ENCODE peak calls at places on chromosomes 2 and 18, in eight cellular contexts. Y is mammary epithelial cell, F is cardiac fibroblast, U is bronchial epithelial cell, M is Peyer's patch, K is A549, I is NCI-H1092, V is amniotic stem cell. Q is an unnamed sample.

GRCh38 chr2:105398522-105399206 is at the start of gene FHL2:
- DNase-seq in V (peak; percentile 35), K (peak; percentile 62), M (peak; percentile 81), Y (peak; percentile 77), F (peak; percentile 83), U (peak; percentile 61), I (peak; percentile 74), Q (peak; percentile 59)

GRCh38 chr2:239001794-239002193 is 153.9 kb downstream of the TWIST2 start:
- DNase-seq in U (no peak), M (no peak), K (no peak), I (no peak), V (no peak), F (no peak), Y (no peak), Q (no peak)

GRCh38 chr2:15661295-15661569 is 69.6 kb downstream of the DDX1 start:
- DNase-seq in M (no peak), Y (no peak), V (no peak), I (no peak), U (no peak), F (no peak), K (no peak), Q (no peak)

GRCh38 chr18:79502785-79503184 is 107.1 kb downstream of the NFATC1 start:
- DNase-seq in U (peak; percentile 17), Y (no peak), K (no peak), I (no peak), V (no peak), M (no peak), F (peak; percentile 63), Q (no peak)

GRCh38 chr2:196166876-196167275 is 4.5 kb downstream of the STK17B start:
- DNase-seq in V (peak; percentile 23), I (no peak), U (peak; percentile 69), M (no peak), Y (peak; percentile 60), K (no peak), F (peak; percentile 78), Q (peak; percentile 51)

GRCh38 chr2:112720785-112721184 is at the start of gene NT5DC4:
- DNase-seq in Y (no peak), U (no peak), F (no peak), M (no peak), K (no peak), I (no peak), V (no peak), Q (no peak)

GRCh38 chr18:486929-487328 is 13.6 kb downstream of the COLEC12 start:
- DNase-seq in K (no peak), I (no peak), M (no peak), U (no peak), F (no peak), Y (no peak), V (no peak), Q (no peak)

GRCh38 chr2:200156140-200156858 is 150.2 kb upstream of the SPATS2L start:
- DNase-seq in U (peak; percentile 95), I (no peak), V (peak; percentile 56), K (peak; percentile 24), F (peak; percentile 93), Y (peak; percentile 83), M (peak; percentile 62), Q (peak; percentile 38)

GRCh38 chr2:236579746-236580315 is 10.2 kb downstream of the ACKR3 start:
- DNase-seq in Y (no peak), V (no peak), M (no peak), F (no peak), I (no peak), U (no peak), K (no peak), Q (no peak)

GRCh38 chr2:200396726-200397348 is 90.3 kb downstream of the SPATS2L start:
- DNase-seq in M (no peak), F (peak; percentile 61), Y (peak; percentile 30), K (no peak), V (no peak), I (no peak), U (peak; percentile 62), Q (no peak)

GRCh38 chr2:32330136-32330535 is 26.7 kb upstream of the BIRC6 start:
- DNase-seq in I (no peak), Y (no peak), F (no peak), M (no peak), U (no peak), K (no peak), V (no peak), Q (no peak)

GRCh38 chr2:238220892-238221521 is 17.5 kb upstream of the ILKAP start:
- DNase-seq in U (no peak), F (no peak), V (no peak), Y (peak; percentile 32), I (no peak), K (no peak), M (no peak), Q (no peak)

GRCh38 chr18:80161781-80162417 is 52.8 kb downstream of the ADNP2 start:
- DNase-seq in U (no peak), I (no peak), F (no peak), K (no peak), M (no peak), Y (no peak), V (no peak), Q (no peak)

GRCh38 chr18:58549814-58550339 is 79.0 kb downstream of the ALPK2 start:
- DNase-seq in Y (no peak), M (no peak), I (no peak), V (no peak), F (no peak), U (no peak), K (no peak), Q (no peak)

GRCh38 chr2:10901565-10901964 is 10.2 kb upstream of the KCNF1 start:
- DNase-seq in V (no peak), U (no peak), I (no peak), F (no peak), Y (no peak), K (no peak), M (no peak), Q (no peak)

GRCh38 chr18:62663731-62664336 is 51.5 kb upstream of the PHLPP1 start:
- DNase-seq in F (peak; percentile 75), I (no peak), V (peak; percentile 76), Y (peak; percentile 61), K (no peak), M (no peak), U (peak; percentile 36), Q (no peak)

GRCh38 chr2:240024766-240025165 is 376 bp downstream of the NDUFA10 start:
- DNase-seq in K (peak; percentile 24), I (no peak), F (peak; percentile 3), V (no peak), U (no peak), Y (peak; percentile 9), M (peak; percentile 52), Q (no peak)

GRCh38 chr18:56112013-56112749 is 524.2 kb upstream of the TCF4 start:
- DNase-seq in Y (peak; percentile 81), K (no peak), I (no peak), M (no peak), V (no peak), F (peak; percentile 56), U (peak; percentile 85), Q (no peak)

GRCh38 chr18:26307161-26307773 is 81.0 kb downstream of the TAF4B start:
- DNase-seq in V (peak; percentile 32), M (no peak), Y (peak; percentile 45), U (peak; percentile 63), K (peak; percentile 36), F (peak; percentile 81), I (peak; percentile 37), Q (peak; percentile 15)